ENCODE peak calls at places on chromosomes 16 and 17, in seven cellular contexts. W is ascending aorta, P is lung, D is RWPE2, O is brain microvascular endothelial cell, K is heart right ventricle, N is HL-60. C is an unnamed sample.

GRCh38 chr16:18784917-18785623 is 5.1 kb downstream of the RPS15A start:
- DNase-seq in N (no peak), D (no peak), O (no peak), P (no peak), W (no peak), K (no peak), C (no peak)

GRCh38 chr16:87342978-87343752 is 26.0 kb upstream of the C16orf95 start:
- DNase-seq in K (no peak), D (no peak), W (no peak), N (no peak), P (no peak), O (no peak), C (no peak)

GRCh38 chr17:82551779-82552457 is 32.4 kb downstream of the FOXK2 start:
- DNase-seq in N (peak; percentile 54), K (peak; percentile 70), O (peak; percentile 62), D (peak; percentile 85), P (peak; percentile 82), W (peak; percentile 91), C (peak; percentile 60)

GRCh38 chr16:645852-646678 is 3.1 kb upstream of the WDR90 start:
- DNase-seq in N (no peak), P (no peak), W (no peak), K (peak; percentile 70), O (no peak), D (no peak), C (no peak)

GRCh38 chr17:28261219-28261618 is 57.8 kb upstream of the TMEM97 start:
- DNase-seq in P (no peak), N (no peak), D (no peak), W (no peak), O (no peak), K (no peak), C (no peak)

GRCh38 chr16:68992521-68992920 is 112.9 kb upstream of the HAS3 start:
- DNase-seq in O (peak; percentile 50), P (no peak), W (no peak), N (no peak), K (no peak), D (no peak), C (no peak)

GRCh38 chr17:82388223-82388921 is 16.8 kb downstream of the UTS2R start:
- DNase-seq in D (peak; percentile 73), K (no peak), P (no peak), N (no peak), W (no peak), O (no peak), C (no peak)

GRCh38 chr17:16923904-16924700 is 47.8 kb downstream of the TNFRSF13B start:
- DNase-seq in K (no peak), O (no peak), P (no peak), D (peak; percentile 48), W (peak; percentile 45), N (no peak), C (peak; percentile 39)

GRCh38 chr16:31072540-31073072 is 1.4 kb downstream of the ZNF668 start:
- DNase-seq in W (peak; percentile 68), O (peak; percentile 52), N (peak; percentile 63), P (no peak), K (no peak), D (no peak), C (no peak)

GRCh38 chr16:52861614-52862022 is 191.1 kb downstream of the CHD9NB start:
- DNase-seq in W (no peak), K (no peak), N (no peak), P (no peak), D (no peak), O (peak; percentile 6), C (no peak)

GRCh38 chr16:53058441-53058840 is 3.6 kb downstream of the CHD9 start:
- DNase-seq in O (no peak), P (no peak), N (no peak), W (no peak), D (no peak), K (no peak), C (no peak)

GRCh38 chr17:10243905-10244844 is 45.8 kb upstream of the GAS7 start:
- DNase-seq in P (peak; percentile 41), O (no peak), D (no peak), K (no peak), N (no peak), W (peak; percentile 44), C (no peak)

GRCh38 chr16:2768403-2769089 is 8.5 kb downstream of the ELOB start:
- DNase-seq in D (no peak), W (no peak), N (peak; percentile 26), P (no peak), O (no peak), K (no peak), C (no peak)

GRCh38 chr17:8799001-8799850 is at the start of gene MFSD6L:
- DNase-seq in N (no peak), D (no peak), O (peak; percentile 15), W (no peak), K (no peak), P (no peak), C (no peak)

GRCh38 chr16:5965321-5965720 is 867.7 kb upstream of the EEF2KMT start:
- DNase-seq in P (no peak), W (no peak), K (no peak), N (no peak), O (no peak), D (no peak), C (no peak)

GRCh38 chr17:20263595-20263994 is 203.7 kb downstream of the LGALS9B start:
- DNase-seq in D (no peak), W (no peak), K (no peak), O (peak; percentile 24), N (no peak), P (no peak), C (no peak)

GRCh38 chr17:38724337-38724988 is 5.7 kb upstream of the CISD3 start:
- DNase-seq in W (no peak), O (no peak), N (no peak), P (no peak), D (no peak), K (no peak), C (no peak)

GRCh38 chr16:84854759-84855158 is 35.0 kb downstream of the CRISPLD2 start:
- DNase-seq in K (no peak), W (no peak), D (no peak), O (peak; percentile 41), N (no peak), P (no peak), C (no peak)

GRCh38 chr17:39753514-39754160 is 15.9 kb downstream of the GRB7 start:
- DNase-seq in P (peak; percentile 47), W (no peak), N (peak; percentile 54), D (no peak), O (no peak), K (peak; percentile 42), C (peak; percentile 71)

GRCh38 chr17:68133370-68134045 is 98.0 kb downstream of the KPNA2 start:
- DNase-seq in W (no peak), D (no peak), N (peak; percentile 5), K (no peak), P (no peak), O (no peak), C (no peak)

GRCh38 chr16:88941933-88942909 is 34.8 kb downstream of the CBFA2T3 start:
- DNase-seq in D (no peak), W (no peak), N (no peak), O (no peak), K (peak; percentile 48), P (peak; percentile 50), C (peak; percentile 45)
- H3K4me3 ChIP-seq in D (no peak overlapping the region), W (peak overlapping the region; percentile 56), N (no peak overlapping the region), O (no peak overlapping the region), K (peak overlapping the region; percentile 82), P (no peak overlapping the region), C (no peak overlapping the region)

GRCh38 chr17:6551909-6552768 is 4.2 kb downstream of the PITPNM3 start:
- DNase-seq in K (peak; percentile 29), W (no peak), O (no peak), P (peak; percentile 86), D (peak; percentile 92), N (no peak), C (no peak)
- H3K27ac ChIP-seq in K (no peak overlapping the region), W (no peak overlapping the region), O (no peak overlapping the region), P (peak overlapping the region; percentile 90), D (peak overlapping the region; percentile 94), N (no peak overlapping the region), C (no peak overlapping the region)

DNA sequence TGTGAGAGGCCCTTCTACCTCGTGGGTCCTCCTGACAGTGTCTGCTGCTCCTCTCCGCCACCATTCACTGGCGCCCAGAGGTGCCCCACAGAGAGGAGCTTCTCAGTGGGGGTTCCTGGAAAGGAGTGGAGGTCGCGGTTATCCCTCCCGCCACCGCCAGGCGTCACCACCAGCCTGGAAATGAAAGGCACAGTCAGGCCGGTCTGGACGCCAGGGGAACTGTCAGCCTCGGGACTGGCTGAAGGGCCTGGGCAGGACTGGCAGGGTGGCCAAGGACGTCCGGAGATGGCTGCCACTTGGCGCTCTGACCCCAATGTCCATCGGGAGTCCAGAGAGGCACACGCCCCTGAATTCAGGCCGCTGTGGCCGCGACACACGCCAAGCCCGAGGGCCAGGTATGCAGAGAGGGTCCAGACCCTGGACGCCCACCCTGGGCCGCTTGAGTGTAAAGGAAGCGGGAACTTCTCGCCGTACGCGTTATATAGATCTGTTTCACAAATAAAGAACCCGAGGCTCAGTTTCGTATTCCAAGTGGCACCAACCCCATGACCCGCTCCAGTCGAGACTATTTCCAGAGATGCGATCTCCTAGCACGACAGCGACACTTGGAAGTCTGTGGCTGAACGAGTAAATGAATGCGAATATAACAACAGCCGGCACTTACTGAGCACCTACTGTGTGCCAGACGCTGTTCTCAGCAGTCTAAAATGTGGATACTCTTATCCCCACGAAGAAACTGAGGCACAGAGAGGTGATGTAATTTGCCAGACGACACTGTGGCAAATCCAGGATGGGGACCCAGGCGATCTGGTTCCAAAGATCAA is 7.6 kb upstream of the NXPH3 start:
- DNase-seq in W (peak; percentile 96), D (peak; percentile 87), N (no peak), K (peak; percentile 89), P (peak; percentile 91), O (peak; percentile 68), C (peak; percentile 76)
- H3K4me3 ChIP-seq in W (peak overlapping the region; percentile 63), D (no peak overlapping the region), N (peak overlapping the region; percentile 37), K (peak overlapping the region; percentile 47), P (peak overlapping the region; percentile 41), O (peak overlapping the region; percentile 55), C (peak overlapping the region; percentile 59)

DNA sequence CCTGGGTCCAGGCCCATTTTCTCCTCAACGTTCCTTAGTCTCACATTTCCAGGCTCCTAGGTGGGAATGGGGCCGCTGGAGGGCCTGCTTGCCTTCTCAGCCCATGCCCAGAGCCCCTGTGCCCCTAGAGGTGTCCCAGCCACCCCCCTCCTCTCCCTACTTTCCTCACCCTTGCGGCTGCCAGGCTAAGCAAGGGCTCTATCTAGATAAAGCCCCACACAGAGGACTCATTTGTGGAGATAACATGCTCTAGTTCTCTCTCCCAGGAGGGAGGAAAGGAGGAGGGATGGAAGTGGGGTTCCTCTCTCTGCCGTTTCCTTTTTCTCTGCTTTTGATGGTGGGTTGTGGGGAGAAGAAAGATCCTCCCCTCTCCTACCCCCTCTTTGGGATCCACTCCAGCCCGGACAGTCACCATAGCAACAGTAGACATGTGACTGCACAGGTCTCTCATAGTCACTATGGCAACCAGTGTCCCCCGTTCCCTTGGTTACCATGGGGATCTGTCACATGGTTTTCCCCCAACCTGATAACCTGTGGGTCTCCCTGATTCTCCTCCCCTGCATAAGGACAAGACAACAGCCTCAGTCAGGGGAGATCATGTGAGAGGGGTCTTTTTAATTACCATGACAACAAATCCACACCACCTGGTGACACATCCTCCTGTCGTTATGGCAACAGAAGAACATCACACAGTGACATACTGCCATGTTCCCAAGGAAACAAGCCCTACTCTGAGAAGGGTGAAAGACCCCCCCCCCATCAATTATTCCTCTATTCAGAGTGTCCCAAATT is 5.2 kb downstream of the CACNA1G start:
- DNase-seq in D (no peak), O (no peak), W (no peak), K (no peak), P (no peak), N (no peak), C (no peak)
- H3K27ac ChIP-seq in D (no peak overlapping the region), O (no peak overlapping the region), W (peak overlapping the region; percentile 69), K (no peak overlapping the region), P (no peak overlapping the region), N (no peak overlapping the region), C (no peak overlapping the region)

GRCh38 chr16:58032710-58033293 is 7.2 kb downstream of the MMP15 start:
- DNase-seq in P (peak; percentile 60), O (no peak), D (no peak), N (no peak), K (peak; percentile 75), W (no peak), C (no peak)
- H3K4me3 ChIP-seq in P (no peak overlapping the region), O (no peak overlapping the region), D (no peak overlapping the region), N (no peak overlapping the region), K (no peak overlapping the region), W (no peak overlapping the region), C (no peak overlapping the region)